ENCODE peak calls at places on chromosomes 16 and 17, in six cellular contexts. O is left ventricle myocardium inferior, Y is T47D, P is NCI-H1417 treated with DMSO at 0.1 percent for 48 hours, H is left lung, A is NB4. I is an unnamed sample.
A peak's percentile ranks its signal among the peaks of the same experiment; 100 is the strongest.

GRCh38 chr17:79979201-79979840 is 56.4 kb downstream of the TBC1D16 start:
- DNase-seq in O (no peak), Y (no peak), P (no peak), H (peak; percentile 50), A (no peak), I (no peak)

GRCh38 chr17:49242813-49243212 is 12.2 kb upstream of the PHOSPHO1 start:
- DNase-seq in O (no peak), Y (no peak), P (no peak), H (no peak), A (no peak), I (no peak)

GRCh38 chr16:83826146-83826913 is 18.6 kb downstream of the HSBP1 start:
- DNase-seq in O (peak; percentile 82), Y (peak; percentile 92), P (no peak), H (peak; percentile 95), A (peak; percentile 77), I (peak; percentile 83)

GRCh38 chr17:39671651-39672521 is 3.6 kb downstream of the PNMT start:
- DNase-seq in O (peak; percentile 69), Y (peak; percentile 85), P (no peak), H (peak; percentile 53), A (peak; percentile 67), I (peak; percentile 92)

GRCh38 chr16:49811630-49812334 is 44.1 kb downstream of the ZNF423 start:
- DNase-seq in O (no peak), Y (no peak), P (no peak), H (no peak), A (no peak), I (no peak)

GRCh38 chr16:57039148-57039812 is 49.9 kb downstream of the NLRC5 start:
- DNase-seq in O (no peak), Y (no peak), P (no peak), H (no peak), A (peak; percentile 98), I (no peak)

GRCh38 chr16:24858219-24859041 is 12.7 kb downstream of the SLC5A11 start:
- DNase-seq in O (peak; percentile 42), Y (peak; percentile 58), P (no peak), H (no peak), A (peak; percentile 75), I (peak; percentile 85)

GRCh38 chr17:17564896-17565295 is 26.6 kb downstream of the PEMT start:
- DNase-seq in O (no peak), Y (no peak), P (no peak), H (no peak), A (no peak), I (no peak)

GRCh38 chr17:80649672-80650338 is 105.2 kb downstream of the RPTOR start:
- DNase-seq in O (peak; percentile 57), Y (peak; percentile 42), P (no peak), H (no peak), A (peak; percentile 71), I (peak; percentile 80)

GRCh38 chr16:86398201-86398600 is 112.1 kb upstream of the FOXF1 start:
- DNase-seq in O (no peak), Y (no peak), P (no peak), H (no peak), A (no peak), I (no peak)

GRCh38 chr16:787978-788398 is at the start of gene RPUSD1:
- DNase-seq in O (peak; percentile 25), Y (no peak), P (no peak), H (no peak), A (no peak), I (no peak)

GRCh38 chr17:69960755-69961154 is 114.3 kb upstream of the KCNJ16 start:
- DNase-seq in O (peak; percentile 55), Y (no peak), P (no peak), H (no peak), A (no peak), I (no peak)

GRCh38 chr16:50299508-50300105 is 33.3 kb downstream of the ADCY7 start:
- DNase-seq in O (no peak), Y (no peak), P (no peak), H (peak; percentile 53), A (no peak), I (no peak)